ENCODE peak calls at places on chromosomes 7 and 10, in four cellular contexts. J, P, E and Q are unnamed samples.

GRCh38 chr7:15915694-15916093 is 229.2 kb upstream of the MEOX2 start:
- DNase-seq in E (no peak), J (no peak), P (no peak), Q (no peak)

GRCh38 chr10:67088035-67088434 is 162.2 kb downstream of the LRRTM3 start:
- DNase-seq in E (no peak), J (no peak), P (no peak), Q (no peak)

GRCh38 chr7:101957733-101958525 is 140.5 kb downstream of the CUX1 start:
- DNase-seq in P (no peak), E (no peak), J (no peak), Q (no peak)

GRCh38 chr10:14510346-14510745 is 179.6 kb upstream of the FRMD4A start:
- DNase-seq in P (no peak), E (no peak), J (no peak), Q (no peak)

GRCh38 chr10:68208424-68209042 is 23.4 kb downstream of the ATOH7 start:
- DNase-seq in E (peak), J (peak), P (no peak), Q (no peak)

GRCh38 chr7:139739863-139740597 is 37.8 kb downstream of the HIPK2 start:
- DNase-seq in P (no peak), J (peak), E (no peak), Q (peak)

GRCh38 chr10:43407148-43407575 is 1.8 kb downstream of the HNRNPF start:
- DNase-seq in E (peak), P (peak), J (peak), Q (no peak)

GRCh38 chr10:85598646-85599045 is 767.9 kb downstream of the GRID1 start:
- DNase-seq in J (no peak), P (no peak), E (no peak), Q (peak)

GRCh38 chr10:103544657-103545310 is 51.3 kb downstream of the NEURL1 start:
- DNase-seq in J (no peak), P (no peak), E (no peak), Q (no peak)

GRCh38 chr7:73912223-73912622 is 51.3 kb downstream of the TMEM270 start:
- DNase-seq in P (no peak), E (no peak), J (no peak), Q (no peak)

GRCh38 chr7:151439855-151440798 is at the start of gene CRYGN:
- DNase-seq in P (no peak), E (no peak), J (no peak), Q (no peak)

GRCh38 chr7:139753079-139753692 is 24.6 kb downstream of the HIPK2 start:
- DNase-seq in J (peak), E (no peak), P (no peak), Q (no peak)